ENCODE peak calls at places on chromosomes 11 and 22, in four cellular contexts. One of them, this sample, is unnamed.

GRCh38 chr11:45855308-45855707 is 8.0 kb downstream of the CRY2 start:
- DNase-seq in WERI-Rb-1: no peak
- DNase-seq in cardiac muscle cell: no peak
- DNase-seq in WTC11: no peak
- DNase-seq in this sample: no peak

GRCh38 chr11:116352881-116353280 is 419.9 kb downstream of the BUD13 start:
- DNase-seq in WERI-Rb-1: no peak
- DNase-seq in cardiac muscle cell: no peak
- DNase-seq in WTC11: no peak
- DNase-seq in this sample: no peak

GRCh38 chr11:117384045-117384444 is 56.4 kb downstream of the CEP164 start:
- DNase-seq in WTC11: no peak
- DNase-seq in WERI-Rb-1: no peak
- DNase-seq in cardiac muscle cell: peak; percentile 44
- DNase-seq in this sample: peak; percentile 84

GRCh38 chr22:34105461-34106062 is 185.3 kb upstream of the LARGE1 start:
- DNase-seq in WERI-Rb-1: peak; percentile 82
- DNase-seq in cardiac muscle cell: no peak
- DNase-seq in WTC11: peak; percentile 88
- DNase-seq in this sample: no peak

GRCh38 chr22:41907436-41908401 is 7.2 kb downstream of the SHISA8 start:
- DNase-seq in WTC11: no peak
- DNase-seq in WERI-Rb-1: no peak
- DNase-seq in cardiac muscle cell: no peak
- DNase-seq in this sample: no peak

GRCh38 chr11:101523193-101523592 is 60.6 kb downstream of the TRPC6 start:
- DNase-seq in cardiac muscle cell: no peak
- DNase-seq in WERI-Rb-1: no peak
- DNase-seq in WTC11: no peak
- DNase-seq in this sample: no peak

GRCh38 chr11:73186294-73186850 is 31.7 kb upstream of the P2RY2 start:
- DNase-seq in WERI-Rb-1: no peak
- DNase-seq in WTC11: no peak
- DNase-seq in cardiac muscle cell: no peak
- DNase-seq in this sample: no peak

GRCh38 chr11:74780277-74780870 is 31.7 kb downstream of the RNF169 start:
- DNase-seq in WERI-Rb-1: no peak
- DNase-seq in cardiac muscle cell: peak; percentile 41
- DNase-seq in WTC11: no peak
- DNase-seq in this sample: no peak

GRCh38 chr11:15923169-15923568 is 433.2 kb downstream of the SOX6 start:
- DNase-seq in cardiac muscle cell: no peak
- DNase-seq in WTC11: no peak
- DNase-seq in WERI-Rb-1: no peak
- DNase-seq in this sample: no peak

GRCh38 chr11:2318123-2318522 is 16.3 kb downstream of the TSPAN32 start:
- DNase-seq in cardiac muscle cell: no peak
- DNase-seq in WTC11: no peak
- DNase-seq in WERI-Rb-1: no peak
- DNase-seq in this sample: no peak

GRCh38 chr11:83257638-83258229 is 28.4 kb downstream of the CCDC90B start:
- DNase-seq in WTC11: no peak
- DNase-seq in cardiac muscle cell: peak; percentile 80
- DNase-seq in WERI-Rb-1: no peak
- DNase-seq in this sample: peak; percentile 34

GRCh38 chr11:36141161-36141560 is 148.1 kb downstream of the COMMD9 start:
- DNase-seq in cardiac muscle cell: no peak
- DNase-seq in WERI-Rb-1: no peak
- DNase-seq in WTC11: no peak
- DNase-seq in this sample: no peak

GRCh38 chr22:46849951-46850350 is 87.5 kb downstream of the TBC1D22A start:
- DNase-seq in WERI-Rb-1: no peak
- DNase-seq in WTC11: no peak
- DNase-seq in cardiac muscle cell: no peak
- DNase-seq in this sample: no peak

GRCh38 chr11:34654491-34655334 is 33.8 kb downstream of the EHF start:
- DNase-seq in cardiac muscle cell: peak; percentile 75
- DNase-seq in WERI-Rb-1: no peak
- DNase-seq in WTC11: peak; percentile 12
- DNase-seq in this sample: peak; percentile 25

GRCh38 chr11:104776501-104777170 is 121.6 kb downstream of the CASP12 start:
- DNase-seq in WERI-Rb-1: no peak
- DNase-seq in cardiac muscle cell: no peak
- DNase-seq in WTC11: no peak
- DNase-seq in this sample: no peak

GRCh38 chr22:45131749-45132148 is 32.0 kb upstream of the NUP50 start:
- DNase-seq in WERI-Rb-1: no peak
- DNase-seq in cardiac muscle cell: no peak
- DNase-seq in WTC11: no peak
- DNase-seq in this sample: no peak

GRCh38 chr11:33899383-33900037 is 7.6 kb upstream of the LMO2 start:
- DNase-seq in WTC11: no peak
- DNase-seq in WERI-Rb-1: peak; percentile 68
- DNase-seq in cardiac muscle cell: peak; percentile 93
- DNase-seq in this sample: peak; percentile 15

GRCh38 chr11:12077535-12078280 is 32.7 kb upstream of the MICAL2 start:
- DNase-seq in WTC11: no peak
- DNase-seq in cardiac muscle cell: no peak
- DNase-seq in WERI-Rb-1: no peak
- DNase-seq in this sample: no peak

GRCh38 chr11:67404515-67405195 is 772 bp downstream of the TBC1D10C start:
- DNase-seq in WTC11: no peak
- DNase-seq in WERI-Rb-1: no peak
- DNase-seq in cardiac muscle cell: no peak
- DNase-seq in this sample: no peak

GRCh38 chr11:90916706-90917105 is 693.9 kb upstream of the CHORDC1 start:
- DNase-seq in cardiac muscle cell: no peak
- DNase-seq in WERI-Rb-1: no peak
- DNase-seq in WTC11: no peak
- DNase-seq in this sample: no peak

GRCh38 chr22:19957445-19957844 is 15.8 kb upstream of the TXNRD2 start:
- DNase-seq in WERI-Rb-1: no peak
- DNase-seq in cardiac muscle cell: no peak
- DNase-seq in WTC11: no peak
- DNase-seq in this sample: no peak

GRCh38 chr22:50481440-50482106 is at the start of gene ADM2:
- DNase-seq in WERI-Rb-1: no peak
- DNase-seq in cardiac muscle cell: peak; percentile 41
- DNase-seq in WTC11: peak; percentile 87
- DNase-seq in this sample: no peak

GRCh38 chr11:12053606-12054361 is 45.4 kb upstream of the DKK3 start:
- DNase-seq in WTC11: no peak
- DNase-seq in cardiac muscle cell: peak; percentile 81
- DNase-seq in WERI-Rb-1: no peak
- DNase-seq in this sample: no peak

GRCh38 chr11:123305601-123306000 is 110.6 kb upstream of the CLMP start:
- DNase-seq in WERI-Rb-1: no peak
- DNase-seq in cardiac muscle cell: no peak
- DNase-seq in WTC11: no peak
- DNase-seq in this sample: no peak

GRCh38 chr11:123304828-123305530 is 109.9 kb upstream of the CLMP start:
- DNase-seq in WTC11: no peak
- DNase-seq in cardiac muscle cell: no peak
- DNase-seq in WERI-Rb-1: no peak
- DNase-seq in this sample: no peak

GRCh38 chr11:123301696-123302400 is 106.8 kb upstream of the CLMP start:
- DNase-seq in WERI-Rb-1: peak; percentile 79
- DNase-seq in WTC11: peak; percentile 83
- DNase-seq in cardiac muscle cell: peak; percentile 55
- DNase-seq in this sample: no peak

GRCh38 chr11:123302751-123303195 is 107.7 kb upstream of the CLMP start:
- DNase-seq in WTC11: no peak
- DNase-seq in cardiac muscle cell: peak; percentile 56
- DNase-seq in WERI-Rb-1: no peak
- DNase-seq in this sample: peak; percentile 38

GRCh38 chr11:123303924-123304323 is 108.9 kb upstream of the CLMP start:
- DNase-seq in WERI-Rb-1: peak; percentile 22
- DNase-seq in cardiac muscle cell: no peak
- DNase-seq in WTC11: no peak
- DNase-seq in this sample: no peak
- TF ChIP-seq CTCF in WERI-Rb-1: peak; percentile 31
- TF ChIP-seq CTCF in cardiac muscle cell: no peak
- TF ChIP-seq CTCF in WTC11: no peak
- TF ChIP-seq CTCF in this sample: no peak

GRCh38 chr11:44125598-44125997 is 30.1 kb downstream of the EXT2 start:
- DNase-seq in WERI-Rb-1: no peak
- DNase-seq in cardiac muscle cell: no peak
- DNase-seq in WTC11: no peak
- DNase-seq in this sample: no peak

GRCh38 chr11:44116433-44116832 is 21.0 kb downstream of the EXT2 start:
- DNase-seq in WERI-Rb-1: no peak
- DNase-seq in cardiac muscle cell: peak; percentile 82
- DNase-seq in WTC11: no peak
- DNase-seq in this sample: no peak

DNA sequence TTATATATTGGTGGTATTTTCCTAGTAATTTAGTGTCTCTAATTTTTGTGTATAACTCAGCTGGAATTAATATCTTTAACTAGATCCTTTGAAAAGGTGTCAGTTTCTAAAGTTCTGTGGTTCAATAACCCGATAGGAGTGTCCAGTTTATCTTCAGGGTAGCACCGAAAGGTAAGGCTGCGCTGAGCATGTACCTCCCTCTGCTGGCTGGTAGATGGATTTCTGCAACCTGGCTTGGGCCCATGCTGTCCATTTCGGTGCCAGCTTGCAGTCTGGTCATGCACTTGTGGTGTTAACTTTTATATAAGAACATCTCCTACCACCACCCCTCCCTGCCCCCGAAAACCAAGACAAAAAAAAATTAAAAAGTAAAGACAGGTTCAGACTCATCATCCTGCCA is 24.7 kb downstream of the EXT2 start:
- DNase-seq in cardiac muscle cell: no peak
- DNase-seq in WTC11: no peak
- DNase-seq in WERI-Rb-1: peak; percentile 24
- DNase-seq in this sample: no peak
- TF ChIP-seq CTCF in cardiac muscle cell: peak; percentile 31
- TF ChIP-seq CTCF in WTC11: no peak
- TF ChIP-seq CTCF in WERI-Rb-1: peak; percentile 69
- TF ChIP-seq CTCF in this sample: peak; percentile 22

GRCh38 chr22:27925331-27925730 is 6.3 kb upstream of the PITPNB start:
- DNase-seq in cardiac muscle cell: no peak
- DNase-seq in WTC11: no peak
- DNase-seq in WERI-Rb-1: no peak
- DNase-seq in this sample: no peak

GRCh38 chr22:27919222-27919942 is at the start of gene PITPNB:
- DNase-seq in WTC11: peak; percentile 99
- DNase-seq in cardiac muscle cell: peak; percentile 99
- DNase-seq in WERI-Rb-1: peak; percentile 98
- DNase-seq in this sample: peak; percentile 83

GRCh38 chr22:27918351-27919221 is 470 bp downstream of the PITPNB start:
- DNase-seq in WERI-Rb-1: peak; percentile 61
- DNase-seq in cardiac muscle cell: peak; percentile 59
- DNase-seq in WTC11: peak; percentile 53
- DNase-seq in this sample: no peak

DNA sequence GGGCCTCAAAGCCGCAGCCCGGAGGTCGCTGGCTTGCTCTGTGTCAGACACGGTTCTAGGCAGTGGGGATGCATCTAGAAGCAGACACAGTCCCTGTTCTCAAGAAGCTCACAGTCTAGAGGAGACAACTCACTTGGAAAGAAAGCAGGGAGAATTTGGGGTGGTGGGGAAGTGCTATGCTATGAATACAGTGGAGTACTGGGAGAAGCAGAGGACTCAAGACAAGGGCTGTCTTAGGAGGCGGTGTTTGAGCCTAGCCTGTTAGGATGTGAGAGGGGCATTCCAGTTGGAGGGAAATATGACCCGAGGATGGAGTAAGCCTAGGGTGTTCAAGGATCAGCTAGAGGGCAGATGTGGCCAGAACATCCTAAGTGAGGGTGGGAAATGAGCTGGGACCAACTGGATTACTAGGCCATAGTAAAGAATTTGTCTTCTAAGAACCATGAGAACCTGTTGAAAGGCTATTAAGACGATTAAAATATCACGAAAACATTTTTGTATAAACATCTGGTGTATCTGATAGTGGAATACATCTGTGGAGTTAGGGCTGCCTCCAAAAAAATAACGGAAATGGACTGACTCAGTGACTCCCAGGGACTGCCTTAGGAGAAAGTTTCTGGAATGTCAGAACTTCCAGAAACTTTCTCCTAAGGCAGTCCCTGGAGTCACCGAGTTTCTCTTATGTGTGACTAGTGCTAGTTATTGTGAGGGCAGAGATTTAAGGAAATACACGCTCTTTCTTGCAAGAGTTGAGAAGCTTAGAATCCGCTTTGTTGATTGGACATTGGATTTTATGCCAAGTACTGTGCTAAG is 1.1 kb upstream of the PITPNB start:
- DNase-seq in WERI-Rb-1: peak; percentile 33
- DNase-seq in WTC11: no peak
- DNase-seq in cardiac muscle cell: peak; percentile 81
- DNase-seq in this sample: peak; percentile 26
- TF ChIP-seq CTCF in WERI-Rb-1: no peak
- TF ChIP-seq CTCF in WTC11: no peak
- TF ChIP-seq CTCF in cardiac muscle cell: peak; percentile 12
- TF ChIP-seq CTCF in this sample: no peak

GRCh38 chr11:17014774-17015638 is 792 bp upstream of the PLEKHA7 start:
- DNase-seq in WERI-Rb-1: peak; percentile 60
- DNase-seq in WTC11: peak; percentile 59
- DNase-seq in cardiac muscle cell: peak; percentile 21
- DNase-seq in this sample: no peak
- TF ChIP-seq CTCF in WERI-Rb-1: peak; percentile 84
- TF ChIP-seq CTCF in WTC11: peak; percentile 34
- TF ChIP-seq CTCF in cardiac muscle cell: peak; percentile 56
- TF ChIP-seq CTCF in this sample: peak; percentile 17

GRCh38 chr11:18397921-18398320 is 3.6 kb downstream of the LDHA start:
- DNase-seq in WTC11: no peak
- DNase-seq in cardiac muscle cell: no peak
- DNase-seq in WERI-Rb-1: no peak
- DNase-seq in this sample: no peak
- TF ChIP-seq CTCF in WTC11: no peak
- TF ChIP-seq CTCF in cardiac muscle cell: no peak
- TF ChIP-seq CTCF in WERI-Rb-1: no peak
- TF ChIP-seq CTCF in this sample: no peak

DNA sequence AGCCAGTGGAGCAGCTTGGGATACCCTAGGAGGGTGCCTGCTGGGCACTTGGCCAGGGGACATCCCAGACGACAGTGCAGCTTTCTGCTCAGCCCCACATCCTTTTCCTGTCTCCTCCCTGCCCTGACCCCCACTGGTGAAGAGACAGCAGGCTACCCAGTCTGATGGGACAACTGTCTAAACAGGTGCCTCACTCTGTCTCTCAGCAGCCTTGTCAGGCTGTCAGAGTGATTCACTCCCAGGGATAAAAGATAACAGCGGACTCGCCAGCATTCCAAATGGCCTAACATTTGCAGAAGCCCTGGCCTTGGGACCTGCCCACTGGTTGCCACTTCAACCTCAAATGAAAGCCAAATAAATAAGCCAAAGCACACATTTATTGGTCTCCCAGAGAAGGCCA is 318.6 kb upstream of the PLET1 start:
- DNase-seq in WTC11: no peak
- DNase-seq in WERI-Rb-1: no peak
- DNase-seq in cardiac muscle cell: no peak
- DNase-seq in this sample: no peak
- TF ChIP-seq CTCF in WTC11: no peak
- TF ChIP-seq CTCF in WERI-Rb-1: no peak
- TF ChIP-seq CTCF in cardiac muscle cell: no peak
- TF ChIP-seq CTCF in this sample: no peak

GRCh38 chr11:78226684-78227680 is 38.3 kb downstream of the USP35 start:
- DNase-seq in cardiac muscle cell: no peak
- DNase-seq in WTC11: no peak
- DNase-seq in WERI-Rb-1: no peak
- DNase-seq in this sample: no peak
- TF ChIP-seq CTCF in cardiac muscle cell: no peak
- TF ChIP-seq CTCF in WTC11: no peak
- TF ChIP-seq CTCF in WERI-Rb-1: no peak
- TF ChIP-seq CTCF in this sample: no peak

This sample was measured in BJ.